ENCODE peak calls at places on chromosomes 4 and X, in eight cellular contexts. One of them, this sample, is unnamed.

GRCh38 chr4:16150716-16151115 is 66.9 kb upstream of the PROM1 start:
- DNase-seq in GM23248: peak; percentile 6
- DNase-seq in mucosa of descending colon: no peak
- DNase-seq in iris pigment epithelial cell: no peak
- DNase-seq in fibroblast of lung: no peak
- DNase-seq in Right ventricle myocardium superior: no peak
- DNase-seq in NCI-H1930: no peak
- DNase-seq in HAP-1: no peak
- DNase-seq in this sample: no peak

GRCh38 chr4:153243464-153243863 is 39.2 kb downstream of the TRIM2 start:
- DNase-seq in GM23248: no peak
- DNase-seq in mucosa of descending colon: no peak
- DNase-seq in iris pigment epithelial cell: no peak
- DNase-seq in fibroblast of lung: no peak
- DNase-seq in Right ventricle myocardium superior: no peak
- DNase-seq in NCI-H1930: no peak
- DNase-seq in HAP-1: no peak
- DNase-seq in this sample: peak; percentile 11

GRCh38 chr4:146342600-146343192 is 128.4 kb downstream of the REELD1 start:
- DNase-seq in GM23248: peak; percentile 56
- DNase-seq in mucosa of descending colon: no peak
- DNase-seq in iris pigment epithelial cell: peak; percentile 47
- DNase-seq in fibroblast of lung: peak; percentile 71
- DNase-seq in Right ventricle myocardium superior: no peak
- DNase-seq in NCI-H1930: no peak
- DNase-seq in HAP-1: peak; percentile 29
- DNase-seq in this sample: peak; percentile 36

GRCh38 chr4:161249779-161250440 is 913.9 kb downstream of the FSTL5 start:
- DNase-seq in GM23248: no peak
- DNase-seq in mucosa of descending colon: no peak
- DNase-seq in iris pigment epithelial cell: no peak
- DNase-seq in fibroblast of lung: no peak
- DNase-seq in Right ventricle myocardium superior: no peak
- DNase-seq in NCI-H1930: no peak
- DNase-seq in HAP-1: no peak
- DNase-seq in this sample: no peak

GRCh38 chr4:112279882-112280315 is 5.8 kb downstream of the TIFA start:
- DNase-seq in GM23248: no peak
- DNase-seq in mucosa of descending colon: no peak
- DNase-seq in iris pigment epithelial cell: peak; percentile 46
- DNase-seq in fibroblast of lung: no peak
- DNase-seq in Right ventricle myocardium superior: no peak
- DNase-seq in NCI-H1930: no peak
- DNase-seq in HAP-1: no peak
- DNase-seq in this sample: peak; percentile 6

GRCh38 chrX:13647709-13648212 is 5.2 kb upstream of the TCEANC start:
- DNase-seq in GM23248: no peak
- DNase-seq in mucosa of descending colon: peak; percentile 41
- DNase-seq in iris pigment epithelial cell: peak; percentile 83
- DNase-seq in fibroblast of lung: peak; percentile 91
- DNase-seq in Right ventricle myocardium superior: peak; percentile 58
- DNase-seq in NCI-H1930: no peak
- DNase-seq in HAP-1: peak; percentile 61
- DNase-seq in this sample: peak; percentile 82

GRCh38 chr4:10343656-10344055 is 113.6 kb downstream of the ZNF518B start:
- DNase-seq in GM23248: no peak
- DNase-seq in mucosa of descending colon: no peak
- DNase-seq in iris pigment epithelial cell: no peak
- DNase-seq in fibroblast of lung: no peak
- DNase-seq in Right ventricle myocardium superior: no peak
- DNase-seq in NCI-H1930: no peak
- DNase-seq in HAP-1: no peak
- DNase-seq in this sample: no peak

GRCh38 chr4:182231080-182231479 is 12.1 kb upstream of the TENM3 start:
- DNase-seq in GM23248: no peak
- DNase-seq in mucosa of descending colon: no peak
- DNase-seq in iris pigment epithelial cell: no peak
- DNase-seq in fibroblast of lung: no peak
- DNase-seq in Right ventricle myocardium superior: no peak
- DNase-seq in NCI-H1930: no peak
- DNase-seq in HAP-1: no peak
- DNase-seq in this sample: no peak

GRCh38 chr4:152499322-152499721 is 36.6 kb downstream of the FBXW7 start:
- DNase-seq in GM23248: no peak
- DNase-seq in mucosa of descending colon: no peak
- DNase-seq in iris pigment epithelial cell: no peak
- DNase-seq in fibroblast of lung: no peak
- DNase-seq in Right ventricle myocardium superior: no peak
- DNase-seq in NCI-H1930: no peak
- DNase-seq in HAP-1: no peak
- DNase-seq in this sample: no peak

GRCh38 chr4:110977554-110977953 is 354.7 kb upstream of the PITX2 start:
- DNase-seq in GM23248: peak; percentile 53
- DNase-seq in mucosa of descending colon: no peak
- DNase-seq in iris pigment epithelial cell: peak; percentile 67
- DNase-seq in fibroblast of lung: no peak
- DNase-seq in Right ventricle myocardium superior: no peak
- DNase-seq in NCI-H1930: no peak
- DNase-seq in HAP-1: no peak
- DNase-seq in this sample: no peak

GRCh38 chrX:155009994-155010472 is 12.5 kb downstream of the F8 start:
- DNase-seq in GM23248: no peak
- DNase-seq in mucosa of descending colon: no peak
- DNase-seq in iris pigment epithelial cell: no peak
- DNase-seq in fibroblast of lung: no peak
- DNase-seq in Right ventricle myocardium superior: no peak
- DNase-seq in NCI-H1930: no peak
- DNase-seq in HAP-1: no peak
- DNase-seq in this sample: no peak

GRCh38 chr4:40502220-40502619 is 127.4 kb downstream of the RBM47 start:
- DNase-seq in GM23248: no peak
- DNase-seq in mucosa of descending colon: no peak
- DNase-seq in iris pigment epithelial cell: no peak
- DNase-seq in fibroblast of lung: no peak
- DNase-seq in Right ventricle myocardium superior: no peak
- DNase-seq in NCI-H1930: no peak
- DNase-seq in HAP-1: no peak
- DNase-seq in this sample: peak; percentile 45

GRCh38 chr4:152680988-152681731 is 1.4 kb upstream of the TMEM154 start:
- DNase-seq in GM23248: peak; percentile 83
- DNase-seq in mucosa of descending colon: no peak
- DNase-seq in iris pigment epithelial cell: peak; percentile 92
- DNase-seq in fibroblast of lung: peak; percentile 36
- DNase-seq in Right ventricle myocardium superior: no peak
- DNase-seq in NCI-H1930: no peak
- DNase-seq in HAP-1: no peak
- DNase-seq in this sample: peak; percentile 96

GRCh38 chrX:46979340-46979739 is 67.1 kb downstream of the JADE3 start:
- DNase-seq in GM23248: peak; percentile 74
- DNase-seq in mucosa of descending colon: no peak
- DNase-seq in iris pigment epithelial cell: peak; percentile 51
- DNase-seq in fibroblast of lung: peak; percentile 89
- DNase-seq in Right ventricle myocardium superior: no peak
- DNase-seq in NCI-H1930: no peak
- DNase-seq in HAP-1: no peak
- DNase-seq in this sample: no peak

This sample was measured in NCI-H69.